ENCODE peak calls at places on chromosome 2, in ten cellular contexts. H is coronary artery, O is HL-60, E is left lung, T is K562, G is neural progenitor cell, I is WERI-Rb-1, B is AG10803, S is fibroblast of the aortic adventitia, F is upper lobe of right lung. N is an unnamed sample.

GRCh38 chr2:198945496-198945895 is 512.2 kb downstream of the SATB2 start:
- DNase-seq in E (no peak), T (no peak), I (no peak), H (no peak), S (no peak), B (no peak), F (no peak), O (no peak), G (no peak), N (no peak)

GRCh38 chr2:119282966-119283511 is 59.4 kb downstream of the STEAP3 start:
- DNase-seq in F (peak; percentile 73), E (peak; percentile 67), I (no peak), G (no peak), O (no peak), S (no peak), B (no peak), H (no peak), T (no peak), N (no peak)

GRCh38 chr2:19868705-19869550 is 32.9 kb downstream of the TTC32 start:
- DNase-seq in G (peak; percentile 62), I (no peak), S (no peak), T (peak; percentile 18), B (peak; percentile 31), H (no peak), E (peak; percentile 54), O (peak; percentile 31), F (peak; percentile 74), N (peak; percentile 37)

GRCh38 chr2:146944601-146945000 is 900.2 kb upstream of the ACVR2A start:
- DNase-seq in I (no peak), E (no peak), O (no peak), H (no peak), S (no peak), G (no peak), F (no peak), T (no peak), B (peak; percentile 66), N (no peak)

GRCh38 chr2:173087214-173087581 is 11.6 kb downstream of the MAP3K20 start:
- DNase-seq in O (no peak), I (no peak), E (no peak), T (no peak), H (no peak), F (no peak), G (no peak), S (no peak), B (peak; percentile 58), N (no peak)

GRCh38 chr2:18514838-18515461 is 45.5 kb downstream of the RDH14 start:
- DNase-seq in H (no peak), E (no peak), B (no peak), I (no peak), F (no peak), S (peak; percentile 70), G (no peak), O (no peak), T (no peak), N (no peak)

GRCh38 chr2:228689049-228689448 is 507.6 kb upstream of the SPHKAP start:
- DNase-seq in H (no peak), E (no peak), I (peak; percentile 22), B (no peak), T (no peak), G (peak; percentile 80), S (peak; percentile 9), O (no peak), F (no peak), N (no peak)

GRCh38 chr2:239227661-239228371 is 173.0 kb downstream of the HDAC4 start:
- DNase-seq in S (no peak), H (peak; percentile 70), B (no peak), O (no peak), F (no peak), I (no peak), G (no peak), T (no peak), E (no peak), N (no peak)

DNA sequence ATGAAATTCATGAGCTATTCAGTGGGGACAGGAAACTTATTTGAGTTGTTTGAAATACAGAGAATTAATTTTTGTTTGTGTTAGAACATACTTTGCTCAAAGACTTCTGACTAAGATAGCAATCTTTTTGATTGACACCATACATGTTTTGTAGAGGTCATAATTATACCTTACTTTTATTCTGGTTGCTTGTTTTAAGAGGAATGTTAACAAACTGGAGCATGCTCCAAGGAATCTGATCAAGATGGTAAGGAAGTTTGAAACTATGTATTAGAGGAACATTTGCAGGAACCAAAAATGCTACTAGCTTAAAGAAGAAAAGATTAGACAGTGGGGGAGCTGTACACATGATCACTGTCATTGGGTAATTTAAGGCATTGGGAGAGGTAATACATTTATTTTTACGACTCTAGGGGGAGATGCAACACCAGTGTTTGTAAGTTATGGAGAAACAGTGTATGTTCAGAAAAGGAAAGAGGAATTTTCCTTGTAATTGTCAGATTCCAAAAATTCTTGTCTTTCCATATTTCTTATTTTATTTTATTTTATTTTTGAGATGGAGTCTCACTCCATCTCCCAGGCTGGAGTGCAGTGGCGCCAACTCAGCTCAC is 8.0 kb downstream of the AGFG1 start:
- DNase-seq in I (no peak), T (peak; percentile 34), G (no peak), E (no peak), S (peak; percentile 80), O (peak; percentile 9), H (no peak), F (no peak), B (peak; percentile 54), N (peak; percentile 79)
- TF ChIP-seq CTCF in I (no peak), T (peak; percentile 57), G (no peak), E (no peak), S (peak; percentile 55), O (no peak), H (no peak), F (peak; percentile 34), B (peak; percentile 42), N (peak; percentile 47)

GRCh38 chr2:218833023-218833609 is 1.5 kb upstream of the PRKAG3 start:
- DNase-seq in I (no peak), B (peak; percentile 4), H (no peak), T (no peak), S (no peak), G (no peak), E (no peak), O (no peak), F (no peak), N (no peak)

GRCh38 chr2:218831378-218831990 is at the start of gene PRKAG3:
- DNase-seq in F (no peak), T (no peak), H (no peak), G (no peak), S (peak; percentile 7), E (no peak), I (no peak), O (no peak), B (no peak), N (no peak)

GRCh38 chr2:218832081-218832480 is 478 bp upstream of the PRKAG3 start:
- DNase-seq in O (no peak), G (no peak), T (no peak), S (peak; percentile 10), I (no peak), E (no peak), B (peak; percentile 5), H (no peak), F (no peak), N (no peak)

GRCh38 chr2:218830526-218831306 is 887 bp downstream of the PRKAG3 start:
- DNase-seq in S (no peak), O (no peak), B (no peak), I (no peak), T (no peak), E (no peak), H (no peak), F (no peak), G (no peak), N (no peak)

DNA sequence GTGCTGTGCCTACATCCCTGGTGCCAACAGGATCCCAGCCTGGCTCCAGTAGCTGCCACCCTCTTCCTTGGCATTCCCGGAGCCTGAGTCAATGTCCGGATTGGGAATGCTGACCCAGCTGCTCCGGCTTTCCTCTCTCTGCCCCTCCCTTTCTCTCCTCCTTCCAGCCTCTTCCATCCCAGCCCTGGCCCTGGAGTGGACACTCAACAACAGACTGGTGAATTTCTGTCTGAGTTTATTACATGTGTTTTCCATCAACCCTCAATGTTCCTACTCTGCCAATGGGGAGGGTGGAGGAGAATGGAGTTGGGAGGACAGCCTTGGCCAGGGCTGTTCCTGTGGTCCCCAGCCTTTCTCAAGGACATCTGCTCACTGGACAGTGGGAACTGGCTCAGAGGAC is 917 bp upstream of the PRKAG3 start:
- DNase-seq in O (no peak), G (no peak), I (no peak), S (peak; percentile 67), F (no peak), E (no peak), B (peak; percentile 61), T (no peak), H (no peak), N (peak; percentile 16)
- H3K4me3 ChIP-seq in O (no peak overlapping the region), G (no peak overlapping the region), I (no peak overlapping the region), S (no peak overlapping the region), F (no peak overlapping the region), E (no peak overlapping the region), B (no peak overlapping the region), T (no peak overlapping the region), H (no peak overlapping the region), N (no peak overlapping the region)

DNA sequence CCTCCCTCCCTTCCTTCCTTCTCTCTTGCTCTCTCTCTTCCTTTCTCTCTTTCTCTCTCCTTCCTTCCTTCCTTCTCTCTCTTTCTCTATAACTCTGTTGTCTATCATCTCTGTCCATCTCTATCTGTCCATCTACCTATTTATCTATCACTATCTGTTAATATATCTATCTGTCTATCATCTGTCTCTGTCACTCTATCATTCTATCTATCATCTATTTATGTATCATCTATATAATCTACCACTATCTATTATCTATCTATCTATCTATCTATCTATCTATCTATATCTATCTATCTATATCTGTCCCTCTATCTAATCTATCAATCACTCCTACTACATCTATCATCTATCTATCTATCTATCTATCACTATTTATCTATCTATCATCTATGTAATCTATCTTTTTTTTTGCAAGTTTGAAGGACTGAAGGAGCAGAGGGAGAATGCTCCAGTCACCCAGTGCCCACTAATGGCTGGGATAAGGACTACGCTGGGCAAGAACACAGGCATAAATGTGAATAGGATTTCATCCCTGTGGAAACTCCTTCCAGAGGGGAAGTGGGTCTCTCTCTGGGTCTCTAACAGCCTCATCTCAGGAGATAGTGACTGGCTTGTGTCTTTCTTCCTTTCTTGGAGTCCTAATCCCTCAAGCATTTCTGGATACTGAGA is 427.0 kb downstream of the LPIN1 start:
- DNase-seq in B (peak; percentile 11), E (no peak), O (no peak), G (no peak), T (no peak), S (peak; percentile 22), I (no peak), F (no peak), H (no peak), N (peak; percentile 33)
- TF ChIP-seq CTCF in B (peak; percentile 55), E (no peak), O (no peak), G (peak; percentile 17), T (no peak), S (peak; percentile 47), I (peak; percentile 58), F (no peak), H (no peak), N (peak; percentile 49)

DNA sequence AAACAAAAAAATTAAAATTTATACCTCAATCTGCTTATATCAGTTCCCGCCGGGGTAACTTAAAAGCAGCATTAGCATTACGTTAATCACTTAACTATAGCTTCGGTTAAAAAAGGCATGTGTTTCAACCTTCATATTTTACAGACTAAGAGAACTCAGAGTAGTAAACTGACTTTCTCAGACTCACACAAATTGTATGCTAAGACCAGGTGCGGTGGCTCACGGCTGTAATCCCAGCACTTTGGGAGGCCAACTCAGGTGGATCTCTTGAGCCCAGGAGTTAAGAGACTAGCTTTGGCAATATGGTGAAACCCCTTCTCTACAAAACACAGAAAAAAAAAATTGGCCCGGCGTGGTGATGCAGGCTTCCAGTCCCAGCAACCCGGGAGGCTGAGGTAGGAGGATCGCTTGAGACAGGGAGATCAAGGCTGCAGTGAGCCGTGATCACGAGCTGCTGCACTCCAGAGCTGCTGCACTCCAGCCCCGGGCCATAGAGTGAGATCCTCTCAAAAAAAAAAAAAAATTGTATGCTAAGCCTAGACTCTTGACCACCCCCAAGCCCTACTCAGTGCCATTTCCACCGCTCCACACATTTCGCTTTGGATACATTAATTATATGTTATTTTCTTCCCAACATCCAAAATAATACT is 2.4 kb downstream of the HNRNPLL start:
- DNase-seq in E (no peak), S (no peak), F (no peak), O (no peak), I (peak; percentile 15), H (no peak), B (peak; percentile 8), T (peak; percentile 75), G (peak; percentile 50), N (peak; percentile 32)
- H3K4me3 ChIP-seq in E (peak overlapping the region; percentile 62), S (peak overlapping the region; percentile 80), F (peak overlapping the region; percentile 83), O (peak overlapping the region; percentile 66), I (peak overlapping the region; percentile 98), H (peak overlapping the region; percentile 90), B (peak overlapping the region; percentile 80), T (peak overlapping the region; percentile 92), G (peak overlapping the region; percentile 95), N (peak overlapping the region; percentile 70)